ENCODE peak calls at places on chromosomes 1 and 21, in six cellular contexts. T is amniotic stem cell, Y is activated T-cell treated with anti-CD3 and anti-CD28 coated beads for 24 hours, U is WTC11, Z is left cardiac atrium, B is DMS153. A is an unnamed sample.

GRCh38 chr1:222618880-222619321 is 1.0 kb downstream of the MIA3 start:
- DNase-seq in B (no peak), U (peak), T (no peak), Z (peak), Y (peak), A (no peak)

GRCh38 chr1:115495111-115495510 is 146.7 kb upstream of the VANGL1 start:
- DNase-seq in U (no peak), T (no peak), Y (no peak), Z (no peak), B (no peak), A (no peak)

GRCh38 chr1:91523462-91523861 is 22.8 kb downstream of the CDC7 start:
- DNase-seq in Y (no peak), U (no peak), T (no peak), B (no peak), Z (no peak), A (peak)

GRCh38 chr1:155871390-155871789 is 12.0 kb downstream of the SYT11 start:
- DNase-seq in U (no peak), Y (no peak), B (peak), T (no peak), Z (peak), A (no peak)

GRCh38 chr1:156608036-156608674 is 6.9 kb upstream of the GPATCH4 start:
- DNase-seq in T (peak), B (peak), U (peak), Z (no peak), Y (peak), A (peak)

GRCh38 chr1:145884675-145885074 is 991 bp downstream of the ANKRD35 start:
- DNase-seq in T (no peak), U (no peak), Z (no peak), Y (no peak), B (no peak), A (no peak)

GRCh38 chr1:184965889-184966860 is 8.1 kb downstream of the NIBAN1 start:
- DNase-seq in Z (no peak), B (no peak), T (no peak), U (no peak), Y (no peak), A (no peak)

GRCh38 chr1:79131626-79132025 is 125.1 kb upstream of the ADGRL4 start:
- DNase-seq in Y (no peak), U (no peak), B (no peak), Z (no peak), T (no peak), A (no peak)

GRCh38 chr1:240385985-240386978 is 225.7 kb downstream of the GREM2 start:
- DNase-seq in Z (no peak), Y (no peak), U (no peak), T (peak), B (no peak), A (peak)

GRCh38 chr1:41348394-41348793 is 12.8 kb upstream of the FOXO6 start:
- DNase-seq in T (no peak), Y (no peak), U (no peak), B (no peak), Z (no peak), A (no peak)

GRCh38 chr1:230868736-230869385 is 540 bp upstream of the C1orf198 start:
- DNase-seq in Z (peak), U (peak), B (peak), Y (no peak), T (no peak), A (peak)

GRCh38 chr1:2611621-2612437 is 21.0 kb downstream of the MMEL1 start:
- DNase-seq in T (no peak), B (peak), U (no peak), Z (no peak), Y (no peak), A (no peak)

GRCh38 chr1:80987106-80987505 is 813.6 kb upstream of the ADGRL2 start:
- DNase-seq in B (no peak), U (no peak), Y (no peak), T (no peak), Z (no peak), A (peak)

GRCh38 chr1:160624464-160624863 is 22.4 kb downstream of the SLAMF1 start:
- DNase-seq in T (no peak), B (no peak), Z (no peak), U (no peak), Y (no peak), A (no peak)

GRCh38 chr1:183288583-183288982 is 102.5 kb downstream of the LAMC2 start:
- DNase-seq in B (no peak), U (no peak), Y (no peak), Z (no peak), T (no peak), A (no peak)

GRCh38 chr1:53552146-53552940 is 93.1 kb downstream of the DMRTB1 start:
- DNase-seq in T (no peak), Z (peak), B (no peak), U (peak), Y (no peak), A (no peak)

GRCh38 chr1:26405281-26405915 is 5.2 kb upstream of the LIN28A start:
- DNase-seq in B (no peak), U (no peak), Z (no peak), Y (no peak), T (no peak), A (no peak)

GRCh38 chr21:45837936-45838335 is 143.6 kb upstream of the COL6A1 start:
- DNase-seq in Z (no peak), B (no peak), Y (no peak), U (no peak), T (no peak), A (no peak)

GRCh38 chr1:31843506-31843905 is 27.7 kb upstream of the SPOCD1 start:
- DNase-seq in U (no peak), Y (no peak), T (peak), Z (no peak), B (peak), A (no peak)

GRCh38 chr1:115462677-115463076 is 124.6 kb upstream of the NGF start:
- DNase-seq in T (no peak), B (peak), Y (no peak), Z (no peak), U (no peak), A (no peak)

GRCh38 chr21:31398574-31398973 is 54.5 kb upstream of the TIAM1 start:
- DNase-seq in T (no peak), U (no peak), Y (no peak), B (no peak), Z (no peak), A (no peak)

GRCh38 chr1:17877316-17877715 is 122.2 kb downstream of the ACTL8 start:
- DNase-seq in T (no peak), Y (no peak), U (no peak), Z (no peak), B (no peak), A (no peak)

GRCh38 chr1:46202975-46203737 is at the start of gene LURAP1:
- DNase-seq in Z (peak), B (peak), Y (peak), U (peak), T (no peak), A (no peak)

GRCh38 chr1:184826001-184826400 is 71.3 kb upstream of the EDEM3 start:
- DNase-seq in Z (no peak), U (no peak), T (no peak), Y (no peak), B (no peak), A (no peak)

GRCh38 chr1:116375884-116376733 is 3.1 kb downstream of the ATP1A1 start:
- DNase-seq in T (peak), B (no peak), Y (peak), U (peak), Z (peak), A (peak)

GRCh38 chr1:15620155-15620545 is 2.9 kb downstream of the DDI2 start:
- DNase-seq in T (no peak), B (no peak), Y (no peak), U (no peak), Z (no peak), A (peak)

GRCh38 chr21:42067531-42068255 is 3.4 kb upstream of the UMODL1 start:
- DNase-seq in B (no peak), Y (no peak), T (no peak), U (no peak), Z (no peak), A (no peak)

GRCh38 chr1:52348704-52349301 is 17.2 kb downstream of the CC2D1B start:
- DNase-seq in Z (no peak), Y (no peak), U (peak), B (no peak), T (no peak), A (peak)

GRCh38 chr1:59368007-59368670 is 71.2 kb downstream of the FGGY start:
- DNase-seq in Y (no peak), B (no peak), T (no peak), U (no peak), Z (no peak), A (no peak)

GRCh38 chr1:22101995-22102394 is 40.9 kb downstream of the WNT4 start:
- DNase-seq in T (no peak), B (no peak), U (no peak), Z (no peak), Y (no peak), A (no peak)

GRCh38 chr1:61080408-61081134 is 1.8 kb upstream of the NFIA start:
- DNase-seq in Y (no peak), B (no peak), T (no peak), Z (no peak), U (no peak), A (no peak)

GRCh38 chr1:17281775-17282181 is 26.2 kb upstream of the PADI4 start:
- DNase-seq in Y (no peak), B (no peak), Z (no peak), T (no peak), U (no peak), A (no peak)

GRCh38 chr1:28359592-28360239 is 9.8 kb upstream of the PHACTR4 start:
- DNase-seq in Z (peak), B (peak), T (no peak), U (peak), Y (peak), A (peak)